ENCODE peak calls at places on chromosomes 4 and X, in four cellular contexts. U is OCI-LY7; T is Jurkat, Clone E6-1; F is ascending aorta. O is an unnamed sample.

GRCh38 chr4:20506827-20507226 is 193.4 kb upstream of the PACRGL start:
- DNase-seq in U (no peak), T (no peak), F (no peak), O (no peak)

GRCh38 chr4:56613101-56613862 is 67.8 kb downstream of the HOPX start:
- DNase-seq in U (no peak), T (no peak), F (no peak), O (no peak)

GRCh38 chr4:2685541-2685940 is 70.6 kb downstream of the TNIP2 start:
- DNase-seq in U (no peak), T (no peak), F (no peak), O (no peak)

GRCh38 chr4:21901281-21901680 is 47.3 kb downstream of the KCNIP4 start:
- DNase-seq in U (no peak), T (no peak), F (no peak), O (no peak)

GRCh38 chr4:11799182-11799581 is 370.5 kb upstream of the HS3ST1 start:
- DNase-seq in U (no peak), T (no peak), F (no peak), O (no peak)

GRCh38 chr4:183312841-183313240 is 7.2 kb downstream of the CLDN22 start:
- DNase-seq in U (no peak), T (no peak), F (no peak), O (no peak)

GRCh38 chrX:26442340-26442739 is 226.4 kb downstream of the MAGEB5 start:
- DNase-seq in U (no peak), T (no peak), F (no peak), O (no peak)

GRCh38 chrX:34437586-34437985 is 219.5 kb downstream of the TMEM47 start:
- DNase-seq in U (no peak), T (no peak), F (no peak), O (no peak)

GRCh38 chr4:183832776-183833450 is 72.2 kb upstream of the STOX2 start:
- DNase-seq in U (no peak), T (no peak), F (no peak), O (no peak)

GRCh38 chr4:98786866-98787265 is 128.5 kb upstream of the TSPAN5 start:
- DNase-seq in U (no peak), T (no peak), F (no peak), O (no peak)

GRCh38 chrX:74449937-74450330 is 28.6 kb downstream of the SLC16A2 start:
- DNase-seq in U (no peak), T (no peak), F (no peak), O (no peak)

GRCh38 chr4:42855779-42856178 is 36.7 kb upstream of the GRXCR1 start:
- DNase-seq in U (no peak), T (no peak), F (no peak), O (no peak)

GRCh38 chr4:17599826-17600225 is 14.6 kb upstream of the MED28 start:
- DNase-seq in U (no peak), T (no peak), F (no peak), O (no peak)

GRCh38 chr4:109648997-109649575 is 54.2 kb downstream of the CASP6 start:
- DNase-seq in U (no peak), T (no peak), F (no peak), O (no peak)

GRCh38 chr4:187478292-187479205 is 517.0 kb upstream of the ZFP42 start:
- DNase-seq in U (no peak), T (no peak), F (no peak), O (no peak)

GRCh38 chr4:74675673-74676279 is 118.5 kb downstream of the BTC start:
- DNase-seq in U (peak; percentile 40), T (peak; percentile 25), F (no peak), O (no peak)

GRCh38 chr4:137678796-137679195 is 146.5 kb upstream of the PCDH18 start:
- DNase-seq in U (no peak), T (no peak), F (no peak), O (no peak)

GRCh38 chrX:15769300-15769954 is 20.9 kb upstream of the ZRSR2 start:
- DNase-seq in U (no peak), T (no peak), F (no peak), O (no peak)

GRCh38 chr4:38184404-38184803 is 224.2 kb downstream of the PTTG2 start:
- DNase-seq in U (no peak), T (no peak), F (no peak), O (no peak)

GRCh38 chr4:143358923-143359694 is 22.4 kb downstream of the GAB1 start:
- DNase-seq in U (peak; percentile 91), T (peak; percentile 21), F (no peak), O (peak; percentile 30)

GRCh38 chr4:165010487-165010886 is 21.3 kb upstream of the TRIM60 start:
- DNase-seq in U (no peak), T (no peak), F (no peak), O (no peak)

GRCh38 chr4:147709999-147710398 is 21.9 kb upstream of the ARHGAP10 start:
- DNase-seq in U (no peak), T (no peak), F (no peak), O (no peak)

GRCh38 chrX:63350979-63351616 is at the start of gene SPIN4:
- DNase-seq in U (peak; percentile 87), T (peak; percentile 44), F (peak; percentile 39), O (peak; percentile 68)

GRCh38 chr4:190017357-190018200 is 9.5 kb downstream of the FRG2 start:
- DNase-seq in U (no peak), T (no peak), F (no peak), O (no peak)

GRCh38 chrX:96147645-96148044 is 537.0 kb upstream of the DIAPH2 start:
- DNase-seq in U (no peak), T (no peak), F (no peak), O (no peak)

GRCh38 chr4:170395773-170396172 is 306.0 kb upstream of the AADAT start:
- DNase-seq in U (no peak), T (no peak), F (no peak), O (no peak)

GRCh38 chr4:125397226-125397625 is 82.5 kb downstream of the FAT4 start:
- DNase-seq in U (no peak), T (no peak), F (no peak), O (no peak)

GRCh38 chr4:48944659-48945290 is 38.2 kb upstream of the OCIAD2 start:
- DNase-seq in U (peak; percentile 37), T (peak; percentile 51), F (no peak), O (peak; percentile 55)

GRCh38 chr4:40275065-40275464 is 60.1 kb upstream of the CHRNA9 start:
- DNase-seq in U (no peak), T (no peak), F (no peak), O (no peak)

GRCh38 chr4:138645289-138645688 is 370.3 kb upstream of the NOCT start:
- DNase-seq in U (no peak), T (no peak), F (no peak), O (no peak)

GRCh38 chr4:153494562-153494961 is 28.4 kb downstream of the TMEM131L start:
- DNase-seq in U (no peak), T (no peak), F (no peak), O (no peak)

GRCh38 chr4:87943660-87944149 is 31.8 kb upstream of the SPP1 start:
- DNase-seq in U (no peak), T (no peak), F (no peak), O (no peak)

GRCh38 chrX:115330498-115331138 is 41.1 kb downstream of the LUZP4 start:
- DNase-seq in U (peak; percentile 11), T (peak; percentile 28), F (no peak), O (no peak)

GRCh38 chrX:85221361-85221760 is 22.2 kb downstream of the SATL1 start:
- DNase-seq in U (no peak), T (no peak), F (no peak), O (no peak)

GRCh38 chrX:9278475-9279270 is 186.2 kb upstream of the TBL1X start:
- DNase-seq in U (no peak), T (no peak), F (no peak), O (no peak)

GRCh38 chrX:47278684-47279083 is 45.9 kb downstream of the USP11 start:
- DNase-seq in U (no peak), T (no peak), F (no peak), O (no peak)

GRCh38 chr4:73404042-73404441 is at the start of gene ALB:
- DNase-seq in U (no peak), T (no peak), F (no peak), O (no peak)

GRCh38 chr4:77922158-77923094 is 59.8 kb downstream of the MRPL1 start:
- DNase-seq in U (no peak), T (no peak), F (no peak), O (no peak)

DNA sequence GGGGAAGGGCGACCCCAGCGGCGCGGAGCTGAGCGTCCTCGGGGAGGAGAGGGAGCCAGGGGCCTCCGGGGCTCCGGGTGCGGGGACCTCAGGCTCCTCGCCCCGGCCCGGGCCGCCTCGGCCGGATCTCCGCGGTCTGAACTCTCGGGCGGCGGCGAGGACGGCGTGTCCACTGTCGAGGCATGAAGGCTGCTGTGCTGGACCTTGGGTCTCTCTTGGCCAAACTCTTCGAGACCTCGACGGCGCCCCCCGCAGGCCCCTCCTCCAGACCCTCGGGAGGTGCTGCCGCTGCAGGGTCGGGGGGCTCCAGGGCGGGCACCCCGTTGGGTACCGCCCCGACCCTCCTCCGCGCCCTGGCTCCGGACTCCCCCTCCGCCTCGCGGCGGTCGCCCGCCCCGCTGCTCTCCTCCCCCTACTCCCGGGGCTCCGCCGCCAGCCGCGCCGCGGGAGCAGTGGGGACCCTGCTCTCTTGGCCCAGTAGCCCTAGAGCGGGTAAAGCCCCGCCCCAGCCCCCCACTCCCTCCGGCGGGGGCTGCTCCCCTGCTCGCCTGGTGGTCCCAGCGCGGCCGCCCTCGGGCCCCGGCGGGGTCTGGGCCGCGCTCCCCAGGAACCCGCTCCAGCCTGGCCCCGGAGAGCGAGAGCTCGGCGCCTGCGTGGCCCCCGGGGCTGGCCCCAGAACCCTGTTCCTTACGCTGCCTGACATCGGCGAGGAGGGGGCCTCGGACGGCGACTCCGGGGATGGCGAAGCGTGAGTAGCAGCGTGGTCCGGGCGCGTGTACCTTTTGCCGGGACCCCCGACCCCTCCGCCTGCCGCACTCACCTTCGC is 604 bp downstream of the FAM149A start:
- DNase-seq in U (no peak), T (no peak), F (no peak), O (no peak)
- H3K4me3 ChIP-seq in U (no peak overlapping the region), T (peak overlapping the region; percentile 42), F (peak overlapping the region; percentile 76), O (peak overlapping the region; percentile 4)

GRCh38 chr4:168095776-168096443 is 3.6 kb downstream of the ANXA10 start:
- DNase-seq in U (no peak), T (no peak), F (no peak), O (no peak)

GRCh38 chr4:168097161-168097560 is 4.8 kb downstream of the ANXA10 start:
- DNase-seq in U (no peak), T (no peak), F (no peak), O (no peak)

GRCh38 chr4:168096444-168096784 is 4.1 kb downstream of the ANXA10 start:
- DNase-seq in U (no peak), T (no peak), F (no peak), O (no peak)

GRCh38 chr4:168092176-168092712 is at the start of gene ANXA10:
- DNase-seq in U (no peak), T (no peak), F (no peak), O (no peak)
- H3K4me3 ChIP-seq in U (no peak within 1 kb of the TSS), T (no peak within 1 kb of the TSS), F (no peak within 1 kb of the TSS), O (no peak within 1 kb of the TSS)

GRCh38 chr4:90825849-90826248 is 698.7 kb downstream of the CCSER1 start:
- DNase-seq in U (no peak), T (no peak), F (no peak), O (no peak)
- H3K4me3 ChIP-seq in U (no peak overlapping the region), T (no peak overlapping the region), F (no peak overlapping the region), O (no peak overlapping the region)

GRCh38 chrX:40501456-40501855 is 79.3 kb upstream of the ATP6AP2 start:
- DNase-seq in U (no peak), T (no peak), F (no peak), O (no peak)

GRCh38 chrX:40508560-40508959 is 72.2 kb upstream of the ATP6AP2 start:
- DNase-seq in U (no peak), T (no peak), F (no peak), O (no peak)

GRCh38 chrX:40504801-40505605 is 75.8 kb upstream of the ATP6AP2 start:
- DNase-seq in U (no peak), T (no peak), F (no peak), O (no peak)

GRCh38 chrX:40503094-40503493 is 77.7 kb upstream of the ATP6AP2 start:
- DNase-seq in U (no peak), T (no peak), F (no peak), O (no peak)

GRCh38 chrX:40502688-40503087 is 78.1 kb upstream of the ATP6AP2 start:
- DNase-seq in U (no peak), T (no peak), F (no peak), O (no peak)
- H3K4me3 ChIP-seq in U (no peak overlapping the region), T (no peak overlapping the region), F (no peak overlapping the region), O (no peak overlapping the region)